ENCODE peak calls at places on chromosomes 6 and 20, in nine cellular contexts. One of them, this sample, is unnamed.

GRCh38 chr20:17634666-17635319 is 47.2 kb downstream of the RRBP1 start:
- DNase-seq in activated CD4-positive, CD25-positive, alpha-beta regulatory T cell treated with anti-CD3 and anti-CD28 coated beads, Interleukin-2, amount 50 U/mL, for 72 hours: no peak
- DNase-seq in midbrain: peak; percentile 32
- DNase-seq in GM06990: no peak
- DNase-seq in astrocyte of the spinal cord: no peak
- DNase-seq in Karpas-422: no peak
- DNase-seq in CD4-positive, alpha-beta T cell: no peak
- DNase-seq in activated CD8-positive, alpha-beta memory T cell treated with anti-CD3 and anti-CD28 coated beads for 48 hours: no peak
- DNase-seq in Jurkat, Clone E6-1: no peak
- DNase-seq in this sample: no peak

GRCh38 chr6:42417641-42418112 is 34.0 kb downstream of the TRERF1 start:
- DNase-seq in CD4-positive, alpha-beta T cell: peak; percentile 23
- DNase-seq in activated CD8-positive, alpha-beta memory T cell treated with anti-CD3 and anti-CD28 coated beads for 48 hours: peak; percentile 23
- DNase-seq in Jurkat, Clone E6-1: peak; percentile 65
- DNase-seq in GM06990: no peak
- DNase-seq in Karpas-422: peak; percentile 54
- DNase-seq in midbrain: no peak
- DNase-seq in astrocyte of the spinal cord: peak; percentile 72
- DNase-seq in activated CD4-positive, CD25-positive, alpha-beta regulatory T cell treated with anti-CD3 and anti-CD28 coated beads, Interleukin-2, amount 50 U/mL, for 72 hours: no peak
- DNase-seq in this sample: no peak

GRCh38 chr6:82006027-82006738 is 241.4 kb downstream of the IBTK start:
- DNase-seq in Jurkat, Clone E6-1: peak; percentile 30
- DNase-seq in midbrain: no peak
- DNase-seq in GM06990: peak; percentile 24
- DNase-seq in Karpas-422: peak; percentile 77
- DNase-seq in CD4-positive, alpha-beta T cell: no peak
- DNase-seq in activated CD4-positive, CD25-positive, alpha-beta regulatory T cell treated with anti-CD3 and anti-CD28 coated beads, Interleukin-2, amount 50 U/mL, for 72 hours: no peak
- DNase-seq in activated CD8-positive, alpha-beta memory T cell treated with anti-CD3 and anti-CD28 coated beads for 48 hours: no peak
- DNase-seq in astrocyte of the spinal cord: peak; percentile 62
- DNase-seq in this sample: peak; percentile 37

GRCh38 chr6:135141182-135141581 is 39.9 kb upstream of the MYB start:
- DNase-seq in activated CD8-positive, alpha-beta memory T cell treated with anti-CD3 and anti-CD28 coated beads for 48 hours: no peak
- DNase-seq in Jurkat, Clone E6-1: no peak
- DNase-seq in midbrain: no peak
- DNase-seq in activated CD4-positive, CD25-positive, alpha-beta regulatory T cell treated with anti-CD3 and anti-CD28 coated beads, Interleukin-2, amount 50 U/mL, for 72 hours: no peak
- DNase-seq in astrocyte of the spinal cord: no peak
- DNase-seq in Karpas-422: no peak
- DNase-seq in CD4-positive, alpha-beta T cell: no peak
- DNase-seq in GM06990: no peak
- DNase-seq in this sample: no peak

GRCh38 chr20:3679749-3680700 is 1.8 kb downstream of the ADAM33 start:
- DNase-seq in activated CD4-positive, CD25-positive, alpha-beta regulatory T cell treated with anti-CD3 and anti-CD28 coated beads, Interleukin-2, amount 50 U/mL, for 72 hours: no peak
- DNase-seq in GM06990: no peak
- DNase-seq in midbrain: no peak
- DNase-seq in astrocyte of the spinal cord: peak; percentile 78
- DNase-seq in CD4-positive, alpha-beta T cell: no peak
- DNase-seq in Jurkat, Clone E6-1: no peak
- DNase-seq in Karpas-422: no peak
- DNase-seq in activated CD8-positive, alpha-beta memory T cell treated with anti-CD3 and anti-CD28 coated beads for 48 hours: no peak
- DNase-seq in this sample: peak; percentile 73

GRCh38 chr6:148885154-148885870 is 138.5 kb downstream of the UST start:
- DNase-seq in Jurkat, Clone E6-1: no peak
- DNase-seq in GM06990: no peak
- DNase-seq in CD4-positive, alpha-beta T cell: no peak
- DNase-seq in astrocyte of the spinal cord: peak; percentile 89
- DNase-seq in midbrain: no peak
- DNase-seq in activated CD4-positive, CD25-positive, alpha-beta regulatory T cell treated with anti-CD3 and anti-CD28 coated beads, Interleukin-2, amount 50 U/mL, for 72 hours: no peak
- DNase-seq in activated CD8-positive, alpha-beta memory T cell treated with anti-CD3 and anti-CD28 coated beads for 48 hours: no peak
- DNase-seq in Karpas-422: no peak
- DNase-seq in this sample: peak; percentile 48

GRCh38 chr6:148422085-148422484 is 79.4 kb downstream of the SASH1 start:
- DNase-seq in midbrain: no peak
- DNase-seq in Karpas-422: no peak
- DNase-seq in activated CD4-positive, CD25-positive, alpha-beta regulatory T cell treated with anti-CD3 and anti-CD28 coated beads, Interleukin-2, amount 50 U/mL, for 72 hours: no peak
- DNase-seq in astrocyte of the spinal cord: no peak
- DNase-seq in GM06990: no peak
- DNase-seq in Jurkat, Clone E6-1: no peak
- DNase-seq in activated CD8-positive, alpha-beta memory T cell treated with anti-CD3 and anti-CD28 coated beads for 48 hours: no peak
- DNase-seq in CD4-positive, alpha-beta T cell: no peak
- DNase-seq in this sample: no peak

GRCh38 chr6:85453490-85453889 is 3.6 kb downstream of the NT5E start:
- DNase-seq in astrocyte of the spinal cord: no peak
- DNase-seq in midbrain: no peak
- DNase-seq in Jurkat, Clone E6-1: no peak
- DNase-seq in activated CD4-positive, CD25-positive, alpha-beta regulatory T cell treated with anti-CD3 and anti-CD28 coated beads, Interleukin-2, amount 50 U/mL, for 72 hours: no peak
- DNase-seq in Karpas-422: no peak
- DNase-seq in activated CD8-positive, alpha-beta memory T cell treated with anti-CD3 and anti-CD28 coated beads for 48 hours: no peak
- DNase-seq in GM06990: no peak
- DNase-seq in CD4-positive, alpha-beta T cell: no peak
- DNase-seq in this sample: no peak

GRCh38 chr6:28258877-28259777 is at the start of gene NKAPL:
- DNase-seq in CD4-positive, alpha-beta T cell: peak; percentile 49
- DNase-seq in astrocyte of the spinal cord: peak; percentile 53
- DNase-seq in Karpas-422: no peak
- DNase-seq in activated CD8-positive, alpha-beta memory T cell treated with anti-CD3 and anti-CD28 coated beads for 48 hours: peak; percentile 37
- DNase-seq in GM06990: peak; percentile 7
- DNase-seq in activated CD4-positive, CD25-positive, alpha-beta regulatory T cell treated with anti-CD3 and anti-CD28 coated beads, Interleukin-2, amount 50 U/mL, for 72 hours: peak; percentile 69
- DNase-seq in Jurkat, Clone E6-1: no peak
- DNase-seq in midbrain: peak; percentile 71
- DNase-seq in this sample: peak; percentile 65

GRCh38 chr6:152595507-152595906 is 41.7 kb downstream of the SYNE1 start:
- DNase-seq in GM06990: no peak
- DNase-seq in activated CD4-positive, CD25-positive, alpha-beta regulatory T cell treated with anti-CD3 and anti-CD28 coated beads, Interleukin-2, amount 50 U/mL, for 72 hours: no peak
- DNase-seq in Jurkat, Clone E6-1: peak; percentile 0
- DNase-seq in midbrain: no peak
- DNase-seq in Karpas-422: no peak
- DNase-seq in CD4-positive, alpha-beta T cell: no peak
- DNase-seq in activated CD8-positive, alpha-beta memory T cell treated with anti-CD3 and anti-CD28 coated beads for 48 hours: no peak
- DNase-seq in astrocyte of the spinal cord: no peak
- DNase-seq in this sample: no peak

GRCh38 chr20:50403565-50404418 is 106.4 kb upstream of the PTPN1 start:
- DNase-seq in activated CD4-positive, CD25-positive, alpha-beta regulatory T cell treated with anti-CD3 and anti-CD28 coated beads, Interleukin-2, amount 50 U/mL, for 72 hours: no peak
- DNase-seq in CD4-positive, alpha-beta T cell: no peak
- DNase-seq in Jurkat, Clone E6-1: no peak
- DNase-seq in midbrain: no peak
- DNase-seq in GM06990: no peak
- DNase-seq in Karpas-422: no peak
- DNase-seq in astrocyte of the spinal cord: no peak
- DNase-seq in activated CD8-positive, alpha-beta memory T cell treated with anti-CD3 and anti-CD28 coated beads for 48 hours: no peak
- DNase-seq in this sample: no peak

GRCh38 chr20:19269737-19270325 is 57.4 kb downstream of the SLC24A3 start:
- DNase-seq in astrocyte of the spinal cord: peak; percentile 66
- DNase-seq in Karpas-422: no peak
- DNase-seq in GM06990: no peak
- DNase-seq in Jurkat, Clone E6-1: no peak
- DNase-seq in activated CD4-positive, CD25-positive, alpha-beta regulatory T cell treated with anti-CD3 and anti-CD28 coated beads, Interleukin-2, amount 50 U/mL, for 72 hours: no peak
- DNase-seq in CD4-positive, alpha-beta T cell: no peak
- DNase-seq in activated CD8-positive, alpha-beta memory T cell treated with anti-CD3 and anti-CD28 coated beads for 48 hours: no peak
- DNase-seq in midbrain: no peak
- DNase-seq in this sample: peak; percentile 47

GRCh38 chr20:59006864-59007757 is at the start of gene CTSZ:
- DNase-seq in activated CD4-positive, CD25-positive, alpha-beta regulatory T cell treated with anti-CD3 and anti-CD28 coated beads, Interleukin-2, amount 50 U/mL, for 72 hours: peak; percentile 66
- DNase-seq in midbrain: no peak
- DNase-seq in astrocyte of the spinal cord: no peak
- DNase-seq in activated CD8-positive, alpha-beta memory T cell treated with anti-CD3 and anti-CD28 coated beads for 48 hours: peak; percentile 29
- DNase-seq in Karpas-422: peak; percentile 82
- DNase-seq in Jurkat, Clone E6-1: no peak
- DNase-seq in CD4-positive, alpha-beta T cell: no peak
- DNase-seq in GM06990: peak; percentile 78
- DNase-seq in this sample: peak; percentile 18

GRCh38 chr6:52675372-52675771 is 4.5 kb downstream of the TMEM14A start:
- DNase-seq in CD4-positive, alpha-beta T cell: no peak
- DNase-seq in activated CD8-positive, alpha-beta memory T cell treated with anti-CD3 and anti-CD28 coated beads for 48 hours: no peak
- DNase-seq in Jurkat, Clone E6-1: no peak
- DNase-seq in activated CD4-positive, CD25-positive, alpha-beta regulatory T cell treated with anti-CD3 and anti-CD28 coated beads, Interleukin-2, amount 50 U/mL, for 72 hours: no peak
- DNase-seq in astrocyte of the spinal cord: no peak
- DNase-seq in midbrain: no peak
- DNase-seq in GM06990: no peak
- DNase-seq in Karpas-422: no peak
- DNase-seq in this sample: no peak

GRCh38 chr20:4916991-4917881 is 84.1 kb downstream of the SLC23A2 start:
- DNase-seq in astrocyte of the spinal cord: peak; percentile 65
- DNase-seq in GM06990: no peak
- DNase-seq in Karpas-422: no peak
- DNase-seq in CD4-positive, alpha-beta T cell: no peak
- DNase-seq in activated CD4-positive, CD25-positive, alpha-beta regulatory T cell treated with anti-CD3 and anti-CD28 coated beads, Interleukin-2, amount 50 U/mL, for 72 hours: no peak
- DNase-seq in Jurkat, Clone E6-1: no peak
- DNase-seq in activated CD8-positive, alpha-beta memory T cell treated with anti-CD3 and anti-CD28 coated beads for 48 hours: no peak
- DNase-seq in midbrain: no peak
- DNase-seq in this sample: no peak

GRCh38 chr6:149925253-149925973 is 2.5 kb upstream of the RAET1G start:
- DNase-seq in CD4-positive, alpha-beta T cell: no peak
- DNase-seq in Karpas-422: peak; percentile 29
- DNase-seq in GM06990: no peak
- DNase-seq in activated CD4-positive, CD25-positive, alpha-beta regulatory T cell treated with anti-CD3 and anti-CD28 coated beads, Interleukin-2, amount 50 U/mL, for 72 hours: no peak
- DNase-seq in astrocyte of the spinal cord: no peak
- DNase-seq in activated CD8-positive, alpha-beta memory T cell treated with anti-CD3 and anti-CD28 coated beads for 48 hours: no peak
- DNase-seq in midbrain: no peak
- DNase-seq in Jurkat, Clone E6-1: no peak
- DNase-seq in this sample: no peak

GRCh38 chr6:17589402-17590116 is 10.5 kb upstream of the FAM8A1 start:
- DNase-seq in GM06990: no peak
- DNase-seq in CD4-positive, alpha-beta T cell: no peak
- DNase-seq in Jurkat, Clone E6-1: peak; percentile 79
- DNase-seq in astrocyte of the spinal cord: peak; percentile 79
- DNase-seq in activated CD4-positive, CD25-positive, alpha-beta regulatory T cell treated with anti-CD3 and anti-CD28 coated beads, Interleukin-2, amount 50 U/mL, for 72 hours: no peak
- DNase-seq in Karpas-422: no peak
- DNase-seq in midbrain: no peak
- DNase-seq in activated CD8-positive, alpha-beta memory T cell treated with anti-CD3 and anti-CD28 coated beads for 48 hours: no peak
- DNase-seq in this sample: peak; percentile 29

GRCh38 chr6:168447282-168447681 is 6.3 kb downstream of the SMOC2 start:
- DNase-seq in CD4-positive, alpha-beta T cell: no peak
- DNase-seq in activated CD8-positive, alpha-beta memory T cell treated with anti-CD3 and anti-CD28 coated beads for 48 hours: no peak
- DNase-seq in midbrain: no peak
- DNase-seq in Karpas-422: peak; percentile 70
- DNase-seq in GM06990: no peak
- DNase-seq in Jurkat, Clone E6-1: no peak
- DNase-seq in activated CD4-positive, CD25-positive, alpha-beta regulatory T cell treated with anti-CD3 and anti-CD28 coated beads, Interleukin-2, amount 50 U/mL, for 72 hours: no peak
- DNase-seq in astrocyte of the spinal cord: no peak
- DNase-seq in this sample: no peak